ENCODE peak calls at places on chromosomes 2 and 18, in five cellular contexts. X, C, P, L and K are unnamed samples. For H3K36me3, the result is how much of the 10 kb centered on the place peaks cover.

GRCh38 chr2:83103602-83104001 is 1355.5 kb downstream of the SUCLG1 start:
- DNase-seq in X (no peak), C (peak), P (no peak), L (no peak), K (no peak)

GRCh38 chr2:98825858-98826257 is 94.9 kb upstream of the MGAT4A start:
- DNase-seq in X (no peak), C (no peak), P (no peak), L (no peak), K (no peak)

GRCh38 chr2:144679942-144680341 is 160.0 kb upstream of the ZEB2 start:
- DNase-seq in X (no peak), C (no peak), P (no peak), L (no peak), K (no peak)

GRCh38 chr2:177030391-177031000 is 182.1 kb upstream of the HNRNPA3 start:
- DNase-seq in X (no peak), C (no peak), P (no peak), L (no peak), K (no peak)

GRCh38 chr18:3281456-3282400 is 19.8 kb downstream of the MYL12B start:
- DNase-seq in X (peak), C (peak), P (no peak), L (no peak), K (no peak)

GRCh38 chr2:8849322-8849721 is 11.9 kb upstream of the KIDINS220 start:
- DNase-seq in X (no peak), C (peak), P (no peak), L (no peak), K (no peak)

GRCh38 chr2:240319221-240319854 is 116.1 kb upstream of the GPC1 start:
- DNase-seq in X (no peak), C (peak), P (no peak), L (no peak), K (no peak)

GRCh38 chr2:172395503-172395902 is 31.9 kb upstream of the ITGA6 start:
- DNase-seq in X (no peak), C (peak), P (no peak), L (no peak), K (no peak)

GRCh38 chr2:146952691-146953090 is 892.1 kb upstream of the ACVR2A start:
- DNase-seq in X (no peak), C (no peak), P (no peak), L (no peak), K (no peak)

GRCh38 chr18:78797499-78797898 is 182.1 kb upstream of the SALL3 start:
- DNase-seq in X (no peak), C (no peak), P (no peak), L (no peak), K (no peak)
- H3K36me3 ChIP-seq in X (under half), C (under half), P (under half), L (under half), K (under half)

DNA sequence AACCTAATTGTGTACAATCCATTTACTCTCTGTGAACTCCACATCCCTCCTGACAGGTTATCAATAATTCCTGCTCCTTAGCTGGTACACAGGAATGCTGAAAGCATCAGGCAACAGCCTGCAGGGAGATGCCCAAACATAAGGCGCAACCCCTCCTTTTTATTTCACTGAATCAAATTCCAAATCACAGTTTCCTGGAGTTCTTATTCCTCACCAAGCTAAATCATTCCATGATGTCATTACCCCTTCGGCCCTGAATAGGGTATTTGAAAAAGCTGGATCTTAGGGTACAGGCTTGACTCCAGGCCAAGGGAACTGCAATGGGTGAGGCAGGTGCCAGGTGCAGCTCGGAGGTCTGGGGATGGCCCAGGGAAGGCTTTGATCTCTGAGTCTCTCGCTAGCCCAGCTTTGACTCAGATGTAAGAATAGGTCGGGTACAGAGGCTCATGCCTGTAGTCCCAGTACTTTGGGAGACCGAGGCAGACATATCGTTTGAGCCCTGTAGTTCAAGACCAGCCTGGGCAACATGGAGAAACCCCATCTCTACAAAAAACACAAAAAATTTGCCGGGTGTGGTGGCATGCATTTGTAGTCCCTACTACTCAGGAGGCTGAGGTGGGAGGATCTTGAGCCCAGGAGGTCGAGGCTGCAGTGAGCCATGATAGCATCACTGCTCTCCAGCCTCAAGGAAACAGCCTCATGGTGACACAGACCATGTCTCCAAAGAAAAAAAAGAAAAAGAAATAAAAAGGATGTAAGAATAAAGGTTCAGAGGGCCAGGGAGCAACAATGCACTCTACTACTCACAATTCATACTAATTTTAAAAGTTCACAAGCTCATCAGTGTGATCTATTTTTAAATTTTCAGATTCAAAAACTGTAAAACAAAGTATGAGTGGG is 6.8 kb downstream of the FHL2 start:
- DNase-seq in X (no peak), C (no peak), P (no peak), L (no peak), K (peak)
- H3K4me3 ChIP-seq in X (no peak), C (no peak), P (no peak), L (no peak), K (no peak)

GRCh38 chr2:215313219-215313656 is 1.4 kb downstream of the ATIC start:
- DNase-seq in X (no peak), C (no peak), P (no peak), L (no peak), K (no peak)

GRCh38 chr2:215314896-215315295 is 3.0 kb downstream of the ATIC start:
- DNase-seq in X (no peak), C (no peak), P (no peak), L (no peak), K (no peak)

GRCh38 chr2:215316336-215316735 is 4.5 kb downstream of the ATIC start:
- DNase-seq in X (no peak), C (no peak), P (no peak), L (no peak), K (no peak)

GRCh38 chr2:215315301-215315700 is 3.4 kb downstream of the ATIC start:
- DNase-seq in X (no peak), C (no peak), P (no peak), L (no peak), K (no peak)

GRCh38 chr2:215311625-215312394 is at the start of gene ATIC:
- DNase-seq in X (peak), C (peak), P (peak), L (peak), K (peak)
- TF ChIP-seq POLR2A in X (no peak), C (peak), P (peak), L (no peak), K (peak)

DNA sequence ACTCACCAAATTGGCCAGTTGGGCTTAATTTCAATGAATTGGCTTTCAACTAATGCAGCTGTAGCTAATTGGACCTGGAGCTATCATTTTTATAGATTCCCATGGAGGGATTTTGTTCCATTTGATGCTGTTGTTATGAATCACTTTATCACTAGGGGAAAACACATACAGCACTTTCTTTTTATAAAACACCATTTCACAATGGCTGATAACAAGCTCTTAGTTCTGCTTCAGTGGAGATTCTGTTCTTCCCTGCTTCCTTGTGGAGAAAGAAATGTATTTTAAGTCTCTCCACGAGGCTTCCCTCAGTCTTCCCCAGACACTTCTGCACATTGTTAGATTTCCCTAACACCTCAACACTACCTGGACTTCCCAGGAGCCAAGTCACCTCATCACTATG is 71.8 kb downstream of the INPP5D start:
- DNase-seq in X (no peak), C (no peak), P (no peak), L (no peak), K (no peak)
- H3K36me3 ChIP-seq in X (under half), C (under half), P (under half), L (under half), K (under half)

DNA sequence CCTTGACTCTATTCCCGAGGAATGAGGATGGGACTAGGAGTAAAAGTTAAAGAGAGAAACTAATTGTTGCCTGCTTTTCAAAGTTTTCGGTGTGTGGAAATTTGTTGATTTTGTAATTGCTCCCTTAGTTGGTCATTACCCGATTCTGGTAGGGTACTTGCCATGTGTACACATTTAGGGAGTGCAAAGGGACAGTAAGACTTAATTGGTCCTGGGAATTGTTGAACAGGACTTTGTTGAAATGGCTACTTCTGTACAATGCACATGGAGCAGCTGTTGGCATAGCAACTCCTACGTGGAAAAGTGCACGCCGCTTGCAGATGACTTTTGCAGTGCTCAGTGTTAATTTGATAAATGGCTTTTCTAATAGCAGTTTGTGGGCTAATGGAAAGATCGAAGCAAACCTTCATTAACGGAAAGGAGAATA is 22.9 kb downstream of the EPAS1 start:
- DNase-seq in X (no peak), C (no peak), P (no peak), L (no peak), K (no peak)
- H3K4me3 ChIP-seq in X (no peak), C (no peak), P (no peak), L (no peak), K (peak)

GRCh38 chr2:196046123-196046917 is 22.3 kb downstream of the DNAH7 start:
- DNase-seq in X (no peak), C (peak), P (no peak), L (no peak), K (no peak)
- TF ChIP-seq POLR2A in X (no peak), C (no peak), P (no peak), L (no peak), K (no peak)

GRCh38 chr18:70659026-70659726 is 370.3 kb downstream of the SOCS6 start:
- DNase-seq in X (no peak), C (peak), P (no peak), L (no peak), K (no peak)
- H3K36me3 ChIP-seq in X (under half), C (under half), P (under half), L (under half), K (under half)